ENCODE peak calls at places on chromosomes 3 and 15, in four cellular contexts. One of them, this sample, is unnamed.

GRCh38 chr3:156787926-156788663 is 38.1 kb upstream of the LEKR1 start:
- DNase-seq in CD8-positive, alpha-beta T cell: no peak
- DNase-seq in ovary: no peak
- DNase-seq in upper lobe of right lung: no peak
- DNase-seq in this sample: no peak

GRCh38 chr3:127739347-127740135 is 66.8 kb downstream of the ABTB1 start:
- DNase-seq in ovary: no peak
- DNase-seq in CD8-positive, alpha-beta T cell: no peak
- DNase-seq in upper lobe of right lung: no peak
- DNase-seq in this sample: no peak

GRCh38 chr15:90062023-90062728 is 40.1 kb downstream of the IDH2 start:
- DNase-seq in CD8-positive, alpha-beta T cell: no peak
- DNase-seq in ovary: peak; percentile 61
- DNase-seq in upper lobe of right lung: peak; percentile 87
- DNase-seq in this sample: no peak

GRCh38 chr15:90419738-90420487 is 31.9 kb downstream of the IQGAP1 start:
- DNase-seq in ovary: no peak
- DNase-seq in CD8-positive, alpha-beta T cell: no peak
- DNase-seq in upper lobe of right lung: no peak
- DNase-seq in this sample: no peak

GRCh38 chr15:25478313-25478712 is 39.5 kb upstream of the UBE3A start:
- DNase-seq in ovary: no peak
- DNase-seq in upper lobe of right lung: no peak
- DNase-seq in CD8-positive, alpha-beta T cell: no peak
- DNase-seq in this sample: no peak

GRCh38 chr3:34106879-34107278 is 308.4 kb downstream of the PDCD6IP start:
- DNase-seq in ovary: no peak
- DNase-seq in upper lobe of right lung: no peak
- DNase-seq in CD8-positive, alpha-beta T cell: no peak
- DNase-seq in this sample: peak; percentile 36

GRCh38 chr3:197575362-197575761 is 19.6 kb upstream of the BDH1 start:
- DNase-seq in ovary: no peak
- DNase-seq in upper lobe of right lung: no peak
- DNase-seq in CD8-positive, alpha-beta T cell: no peak
- DNase-seq in this sample: no peak

GRCh38 chr3:71987089-71987735 is 202.3 kb upstream of the PROK2 start:
- DNase-seq in upper lobe of right lung: no peak
- DNase-seq in CD8-positive, alpha-beta T cell: no peak
- DNase-seq in ovary: no peak
- DNase-seq in this sample: no peak

GRCh38 chr3:8629151-8630021 is 15.2 kb downstream of the SSUH2 start:
- DNase-seq in CD8-positive, alpha-beta T cell: no peak
- DNase-seq in upper lobe of right lung: peak; percentile 87
- DNase-seq in ovary: no peak
- DNase-seq in this sample: no peak

DNA sequence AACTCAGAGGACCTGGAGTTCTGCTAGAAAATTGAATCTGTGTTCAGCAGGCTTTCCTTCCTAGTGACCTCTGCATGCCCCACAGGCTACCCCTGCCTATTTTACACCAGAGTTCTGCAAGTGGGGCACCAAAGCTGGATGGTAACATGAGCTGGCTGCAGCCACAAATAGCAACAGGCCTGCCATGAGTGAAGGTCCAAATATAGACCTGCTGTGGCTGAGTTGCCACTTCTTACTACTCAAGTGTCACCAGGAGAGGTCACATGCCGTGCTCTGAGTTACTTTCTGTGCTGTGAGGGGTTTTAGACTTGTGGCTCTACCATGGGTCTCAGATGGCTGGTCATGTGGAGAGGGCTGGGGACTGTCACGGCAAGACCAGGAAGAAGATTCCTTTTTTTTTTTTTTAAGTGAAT is at the start of gene FSD2:
- DNase-seq in upper lobe of right lung: no peak
- DNase-seq in CD8-positive, alpha-beta T cell: no peak
- DNase-seq in ovary: no peak
- DNase-seq in this sample: no peak
- H3K4me3 ChIP-seq in upper lobe of right lung: no peak within 1 kb of the TSS
- H3K4me3 ChIP-seq in CD8-positive, alpha-beta T cell: no peak within 1 kb of the TSS
- H3K4me3 ChIP-seq in ovary: no peak within 1 kb of the TSS
- H3K4me3 ChIP-seq in this sample: no peak within 1 kb of the TSS

GRCh38 chr15:100348578-100348977 is 6.8 kb upstream of the ADAMTS17 start:
- DNase-seq in upper lobe of right lung: no peak
- DNase-seq in ovary: no peak
- DNase-seq in CD8-positive, alpha-beta T cell: no peak
- DNase-seq in this sample: no peak

GRCh38 chr15:100349696-100350433 is 8.1 kb upstream of the ADAMTS17 start:
- DNase-seq in upper lobe of right lung: peak; percentile 96
- DNase-seq in ovary: peak; percentile 97
- DNase-seq in CD8-positive, alpha-beta T cell: peak; percentile 65
- DNase-seq in this sample: peak; percentile 76

GRCh38 chr15:100349321-100349695 is 7.5 kb upstream of the ADAMTS17 start:
- DNase-seq in ovary: no peak
- DNase-seq in upper lobe of right lung: peak; percentile 48
- DNase-seq in CD8-positive, alpha-beta T cell: no peak
- DNase-seq in this sample: no peak

GRCh38 chr15:100353469-100353868 is 11.7 kb upstream of the ADAMTS17 start:
- DNase-seq in ovary: no peak
- DNase-seq in CD8-positive, alpha-beta T cell: no peak
- DNase-seq in upper lobe of right lung: no peak
- DNase-seq in this sample: no peak

DNA sequence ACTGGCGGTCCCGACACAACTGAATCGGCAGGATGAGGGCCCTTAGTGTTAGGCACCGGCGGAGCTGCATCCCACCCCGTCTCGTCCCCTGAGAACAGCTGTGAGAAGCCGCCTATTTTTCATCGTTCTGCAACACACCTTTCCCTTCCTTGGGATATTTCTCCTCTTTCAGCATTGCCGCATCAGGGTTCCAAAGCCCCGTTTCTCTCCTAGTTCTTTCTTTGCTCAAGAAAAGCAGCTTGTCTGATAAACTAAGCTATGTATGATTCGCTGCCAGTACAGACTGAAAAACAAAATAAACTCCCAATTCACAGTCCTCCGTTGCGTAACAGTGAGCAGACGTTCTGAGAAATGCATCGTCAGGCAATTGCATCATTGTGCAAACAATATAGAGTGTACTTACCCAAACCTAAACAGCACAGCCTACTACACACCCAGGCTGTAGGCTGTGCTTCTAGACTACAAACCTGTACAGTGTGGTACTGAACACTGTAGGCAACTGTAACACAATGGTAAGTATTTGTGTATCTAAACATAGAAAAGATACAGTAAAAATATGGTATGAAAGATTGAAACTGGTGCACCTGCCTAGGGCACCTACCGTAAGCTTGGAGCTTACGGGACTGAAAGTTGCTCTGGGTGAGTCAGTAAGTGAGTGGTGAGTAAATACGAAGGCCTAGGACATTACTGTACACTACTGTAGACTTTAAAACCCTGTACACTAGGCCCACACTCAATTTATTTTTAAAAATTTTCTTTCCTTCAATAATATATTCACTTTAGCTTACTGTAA is 8.9 kb upstream of the ADAMTS17 start:
- DNase-seq in ovary: no peak
- DNase-seq in CD8-positive, alpha-beta T cell: no peak
- DNase-seq in upper lobe of right lung: no peak
- DNase-seq in this sample: peak; percentile 75
- TF ChIP-seq CTCF in ovary: no peak
- TF ChIP-seq CTCF in CD8-positive, alpha-beta T cell: peak; percentile 4
- TF ChIP-seq CTCF in upper lobe of right lung: no peak
- TF ChIP-seq CTCF in this sample: no peak

GRCh38 chr3:181823716-181824115 is 112.0 kb downstream of the SOX2 start:
- DNase-seq in upper lobe of right lung: no peak
- DNase-seq in CD8-positive, alpha-beta T cell: no peak
- DNase-seq in ovary: no peak
- DNase-seq in this sample: no peak
- H3K4me3 ChIP-seq in upper lobe of right lung: no peak overlapping the region
- H3K4me3 ChIP-seq in CD8-positive, alpha-beta T cell: no peak overlapping the region
- H3K4me3 ChIP-seq in ovary: no peak overlapping the region
- H3K4me3 ChIP-seq in this sample: no peak overlapping the region

DNA sequence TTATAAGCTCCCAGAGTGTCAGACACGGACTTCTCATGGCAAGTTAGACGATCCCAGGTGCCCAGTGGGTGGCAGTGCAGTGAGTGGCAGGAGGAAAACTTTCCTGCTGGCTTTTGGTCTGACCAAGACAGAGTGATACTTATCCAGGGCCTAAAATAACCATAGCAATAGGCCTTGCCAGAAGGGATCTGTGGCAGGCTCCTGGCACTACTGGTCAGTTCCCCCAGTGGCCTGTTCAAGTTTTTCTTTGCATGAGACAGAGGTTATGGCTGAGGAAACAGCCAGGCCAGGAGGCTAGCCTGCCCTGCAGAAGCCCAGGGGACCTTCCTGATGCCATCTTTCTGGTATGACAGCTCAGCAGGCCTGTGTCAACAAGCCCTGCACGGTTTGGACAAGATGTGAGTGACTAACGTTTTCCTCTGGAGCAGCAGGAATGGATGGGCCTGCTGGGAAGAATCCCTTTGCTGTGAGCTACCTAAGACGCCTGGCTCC is 17.9 kb downstream of the SCG5 start:
- DNase-seq in ovary: no peak
- DNase-seq in CD8-positive, alpha-beta T cell: no peak
- DNase-seq in upper lobe of right lung: no peak
- DNase-seq in this sample: no peak
- TF ChIP-seq CTCF in ovary: no peak
- TF ChIP-seq CTCF in CD8-positive, alpha-beta T cell: no peak
- TF ChIP-seq CTCF in upper lobe of right lung: no peak
- TF ChIP-seq CTCF in this sample: peak; percentile 39

DNA sequence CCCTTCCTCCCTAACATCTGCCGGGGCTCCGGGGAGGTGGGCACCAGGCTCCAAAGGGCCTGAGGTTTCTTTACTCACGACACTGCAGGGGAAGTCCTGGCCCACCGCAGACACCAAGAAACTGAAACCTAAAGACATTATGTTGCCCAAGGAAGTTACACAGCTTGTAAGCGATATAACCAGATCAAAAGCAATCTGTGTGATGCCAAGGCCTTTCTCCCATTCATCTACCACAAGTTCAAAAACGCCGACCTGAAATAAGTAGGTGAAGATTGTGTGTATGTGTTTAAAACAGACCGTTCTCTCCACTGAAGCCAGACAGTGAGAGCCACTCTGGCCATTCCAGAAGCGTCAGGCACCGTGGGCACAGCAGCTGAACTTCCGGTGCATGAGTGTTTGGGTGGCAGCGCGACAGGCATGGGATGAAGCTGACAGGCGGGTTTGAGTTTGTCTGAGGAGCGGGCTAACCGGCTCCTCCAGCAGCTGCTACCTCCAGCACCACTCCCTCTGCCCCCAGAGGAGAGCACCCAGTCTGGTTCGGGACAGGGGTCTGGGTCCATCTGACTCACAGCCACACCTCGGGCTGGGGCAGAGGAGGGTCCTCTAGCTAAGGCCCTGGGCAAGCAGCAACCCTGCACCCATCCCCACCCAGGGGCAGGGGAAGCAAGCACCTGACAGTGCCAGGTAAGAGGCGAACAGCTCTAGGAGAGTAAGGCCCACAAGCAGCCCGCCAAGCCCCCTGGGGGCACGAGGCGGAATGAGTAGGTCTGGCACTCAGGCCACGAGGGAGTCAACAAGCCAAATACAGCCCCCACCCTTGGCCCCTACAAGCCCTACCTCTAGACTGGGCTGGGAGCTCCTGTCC is 1.3 kb downstream of the TNK2 start:
- DNase-seq in CD8-positive, alpha-beta T cell: peak; percentile 60
- DNase-seq in upper lobe of right lung: peak; percentile 84
- DNase-seq in ovary: peak; percentile 15
- DNase-seq in this sample: no peak
- H3K4me3 ChIP-seq in CD8-positive, alpha-beta T cell: peak overlapping the region; percentile 46
- H3K4me3 ChIP-seq in upper lobe of right lung: peak overlapping the region; percentile 62
- H3K4me3 ChIP-seq in ovary: peak overlapping the region; percentile 71
- H3K4me3 ChIP-seq in this sample: peak overlapping the region; percentile 57

DNA sequence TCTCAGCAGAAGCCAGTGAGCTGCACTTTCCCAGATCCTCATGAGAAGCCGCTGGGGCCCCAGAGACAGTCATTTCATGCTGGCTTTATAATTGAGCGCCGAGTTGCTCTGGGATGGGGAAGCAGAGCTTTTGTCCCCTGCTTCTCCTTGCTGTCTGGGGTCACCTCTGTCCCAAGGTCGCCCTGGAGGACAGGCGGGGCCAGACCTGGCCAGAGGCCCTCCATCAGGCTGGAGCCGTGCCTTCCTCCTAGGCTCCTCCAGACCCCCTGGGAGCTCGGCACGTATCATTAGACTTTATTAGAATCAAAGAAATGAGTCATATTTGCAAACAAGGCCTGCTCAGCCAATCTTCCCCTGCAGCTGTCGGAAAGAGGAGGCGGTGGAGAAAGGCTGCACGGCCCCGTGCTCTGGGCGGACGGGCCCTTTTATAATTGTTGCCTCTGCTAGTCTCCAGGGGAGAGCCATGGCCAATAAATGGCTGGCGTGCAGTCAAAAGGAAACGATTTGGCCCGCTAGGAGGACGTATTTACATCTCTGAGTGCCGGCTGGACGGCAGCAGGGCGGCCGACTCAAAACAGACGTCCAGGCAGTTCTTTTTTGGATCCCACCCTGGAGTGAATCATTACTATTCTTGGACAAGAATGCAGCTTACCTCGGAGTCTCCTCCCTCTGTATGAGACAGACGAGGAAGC is 50.4 kb downstream of the SLC6A6 start:
- DNase-seq in upper lobe of right lung: no peak
- DNase-seq in ovary: peak; percentile 96
- DNase-seq in CD8-positive, alpha-beta T cell: no peak
- DNase-seq in this sample: peak; percentile 91
- TF ChIP-seq CTCF in upper lobe of right lung: peak; percentile 28
- TF ChIP-seq CTCF in ovary: peak; percentile 42
- TF ChIP-seq CTCF in CD8-positive, alpha-beta T cell: no peak
- TF ChIP-seq CTCF in this sample: no peak

DNA sequence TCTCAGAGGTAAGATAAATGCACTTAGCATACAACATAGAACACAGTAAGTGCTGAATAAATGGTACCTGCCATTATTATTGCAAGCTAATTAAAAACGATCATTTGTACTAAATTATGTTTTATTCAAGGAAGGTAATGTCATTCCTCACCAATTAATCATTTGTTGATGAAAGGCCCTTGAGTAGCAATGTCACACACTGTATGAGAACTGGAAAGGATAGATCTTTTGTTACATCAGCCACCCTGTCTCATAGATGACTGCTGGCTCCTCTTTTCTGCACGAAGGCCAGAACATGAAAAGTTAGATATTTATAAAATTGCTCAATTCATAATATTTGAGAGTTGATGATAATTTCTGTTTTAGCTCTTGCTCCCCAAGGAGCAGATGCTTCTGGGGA is 415.4 kb downstream of the RBMS3 start:
- DNase-seq in ovary: no peak
- DNase-seq in upper lobe of right lung: no peak
- DNase-seq in CD8-positive, alpha-beta T cell: no peak
- DNase-seq in this sample: no peak
- H3K4me3 ChIP-seq in ovary: no peak overlapping the region
- H3K4me3 ChIP-seq in upper lobe of right lung: no peak overlapping the region
- H3K4me3 ChIP-seq in CD8-positive, alpha-beta T cell: no peak overlapping the region
- H3K4me3 ChIP-seq in this sample: no peak overlapping the region